ENCODE peak calls at places on chromosomes 16 and 17, in five cellular contexts. W is psoas muscle, M is substantia nigra, K is tibial artery, X is right lobe of liver. H is an unnamed sample.

GRCh38 chr17:41723801-41724475 is 10.5 kb downstream of the HAP1 start:
- DNase-seq in W (no peak), M (no peak), K (no peak), X (no peak), H (no peak)

GRCh38 chr17:72465191-72466024 is 344.6 kb downstream of the SOX9 start:
- DNase-seq in W (no peak), M (no peak), K (no peak), X (no peak), H (peak)

GRCh38 chr16:20938426-20938825 is 37.9 kb downstream of the LYRM1 start:
- DNase-seq in W (no peak), M (no peak), K (no peak), X (no peak), H (no peak)

GRCh38 chr17:70110443-70110880 is 35.4 kb downstream of the KCNJ16 start:
- DNase-seq in W (no peak), M (no peak), K (no peak), X (peak), H (no peak)

GRCh38 chr17:49515196-49515770 is 20.2 kb downstream of the NGFR start:
- DNase-seq in W (peak), M (peak), K (peak), X (peak), H (peak)

GRCh38 chr17:50297407-50297865 is 23.2 kb downstream of the TMEM92 start:
- DNase-seq in W (peak), M (peak), K (peak), X (peak), H (peak)

GRCh38 chr16:15686287-15686686 is 36.2 kb downstream of the NDE1 start:
- DNase-seq in W (no peak), M (no peak), K (no peak), X (no peak), H (no peak)

GRCh38 chr17:6893382-6894205 is 62.1 kb upstream of the TEKT1 start:
- DNase-seq in W (no peak), M (no peak), K (no peak), X (no peak), H (no peak)

GRCh38 chr17:48954300-48954755 is 9.7 kb upstream of the SNF8 start:
- DNase-seq in W (no peak), M (no peak), K (no peak), X (no peak), H (no peak)

GRCh38 chr16:80285089-80285488 is 255.7 kb upstream of the DYNLRB2 start:
- DNase-seq in W (no peak), M (no peak), K (no peak), X (no peak), H (no peak)

GRCh38 chr16:57152096-57153093 is 33.4 kb downstream of the PSME3IP1 start:
- DNase-seq in W (no peak), M (no peak), K (no peak), X (no peak), H (no peak)

GRCh38 chr16:6153901-6154300 is 1056.3 kb upstream of the EEF2KMT start:
- DNase-seq in W (no peak), M (no peak), K (no peak), X (no peak), H (no peak)

GRCh38 chr17:73681946-73682345 is 37.7 kb upstream of the SDK2 start:
- DNase-seq in W (no peak), M (no peak), K (no peak), X (no peak), H (no peak)

GRCh38 chr17:73683788-73684582 is 39.7 kb upstream of the SDK2 start:
- DNase-seq in W (no peak), M (no peak), K (no peak), X (no peak), H (no peak)

GRCh38 chr17:73678999-73679398 is 34.8 kb upstream of the SDK2 start:
- DNase-seq in W (no peak), M (no peak), K (no peak), X (no peak), H (no peak)
- H3K27ac ChIP-seq in W (no peak), M (no peak), K (no peak), X (no peak), H (no peak)

GRCh38 chr17:62780951-62781350 is 27.2 kb downstream of the MARCHF10 start:
- DNase-seq in W (no peak), M (no peak), K (no peak), X (no peak), H (no peak)

GRCh38 chr17:62781356-62781755 is 26.8 kb downstream of the MARCHF10 start:
- DNase-seq in W (no peak), M (no peak), K (no peak), X (no peak), H (no peak)

GRCh38 chr17:62780273-62780672 is 27.8 kb downstream of the MARCHF10 start:
- DNase-seq in W (peak), M (no peak), K (no peak), X (no peak), H (no peak)

GRCh38 chr17:62781826-62782225 is 26.3 kb downstream of the MARCHF10 start:
- DNase-seq in W (no peak), M (no peak), K (no peak), X (no peak), H (no peak)

DNA sequence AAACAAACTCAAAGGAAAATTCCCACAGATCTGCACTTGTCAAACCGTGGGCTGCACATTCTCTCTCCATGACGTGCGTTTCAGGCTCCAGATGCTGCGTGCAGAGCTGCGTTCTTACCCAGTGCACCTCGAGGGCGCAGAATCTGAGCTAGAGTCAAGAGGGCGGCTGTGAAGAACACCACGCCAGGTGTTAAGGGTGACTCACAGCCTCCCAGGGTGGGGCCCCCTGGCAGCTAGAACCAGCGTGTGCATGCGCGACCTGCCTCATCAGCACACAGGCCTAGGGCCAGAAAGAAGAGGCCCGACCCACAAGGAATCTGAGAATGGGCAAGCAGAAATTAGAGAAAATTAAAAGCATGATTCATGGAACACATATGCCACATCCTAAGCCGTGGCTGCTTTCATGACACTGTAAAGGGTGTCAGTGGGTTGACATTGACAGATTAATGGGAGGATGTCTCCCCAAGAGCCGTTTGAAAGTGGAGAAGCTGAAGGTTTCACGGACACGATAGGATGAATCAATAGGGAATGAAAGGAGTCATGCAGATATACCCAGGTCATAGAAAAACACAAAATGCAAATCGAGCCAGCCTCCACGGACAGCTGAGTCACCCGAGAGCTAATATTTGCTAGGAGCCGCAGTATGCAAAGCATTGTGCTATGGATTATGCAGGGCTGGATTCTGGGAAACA is 29.0 kb downstream of the MARCHF10 start:
- DNase-seq in W (no peak), M (no peak), K (no peak), X (no peak), H (peak)
- H3K27ac ChIP-seq in W (no peak), M (no peak), K (no peak), X (no peak), H (peak)

GRCh38 chr17:17168401-17168800 is 37.7 kb downstream of the PLD6 start:
- DNase-seq in W (no peak), M (no peak), K (no peak), X (no peak), H (no peak)

GRCh38 chr17:17167356-17167755 is 38.8 kb downstream of the PLD6 start:
- DNase-seq in W (peak), M (no peak), K (no peak), X (no peak), H (no peak)

GRCh38 chr17:17166446-17166845 is 39.7 kb downstream of the PLD6 start:
- DNase-seq in W (peak), M (no peak), K (no peak), X (no peak), H (no peak)

GRCh38 chr17:17169396-17169795 is 36.7 kb downstream of the PLD6 start:
- DNase-seq in W (no peak), M (no peak), K (no peak), X (peak), H (no peak)

DNA sequence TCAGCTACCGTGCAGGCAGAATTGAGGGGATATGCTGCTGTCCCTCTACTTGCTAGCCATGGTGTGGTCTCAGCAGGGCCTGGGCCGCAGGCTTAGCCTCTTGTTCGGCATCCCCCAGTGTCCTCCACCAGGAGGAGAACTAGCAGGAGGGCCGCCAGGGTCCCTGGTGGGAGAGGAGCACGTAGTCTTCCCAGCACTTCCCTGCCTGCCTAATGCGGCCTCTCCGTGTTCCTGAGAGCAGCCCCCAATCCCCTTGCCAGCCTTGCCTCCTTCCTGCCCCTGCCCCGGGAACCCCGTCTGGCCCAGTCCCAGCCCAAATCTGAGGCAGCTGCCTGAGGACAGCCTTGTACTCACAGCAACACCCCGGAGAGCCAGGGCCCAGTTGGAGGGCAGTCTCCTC is 38.1 kb downstream of the PLD6 start:
- DNase-seq in W (peak), M (no peak), K (no peak), X (no peak), H (no peak)
- H3K27ac ChIP-seq in W (no peak), M (no peak), K (no peak), X (no peak), H (no peak)

DNA sequence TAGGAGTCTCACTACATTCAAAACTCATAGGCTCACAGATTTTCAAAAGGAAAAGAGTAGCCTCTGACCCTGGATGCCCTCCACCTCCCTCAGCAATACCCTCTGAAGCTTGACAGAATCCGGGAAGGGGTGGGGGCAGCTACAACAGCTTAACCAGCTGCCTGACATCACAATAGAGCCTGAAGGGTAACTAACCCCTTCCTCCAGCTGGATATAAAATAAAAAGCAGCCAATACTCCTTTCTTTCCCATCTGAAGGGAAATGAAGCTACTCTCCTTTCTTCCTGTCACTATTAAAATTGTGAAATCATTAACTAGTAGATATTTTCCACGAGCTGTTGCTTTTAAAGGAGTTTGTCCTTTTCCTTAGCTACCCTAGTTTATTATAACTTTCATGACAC is 24.0 kb downstream of the USP31 start:
- DNase-seq in W (no peak), M (no peak), K (no peak), X (no peak), H (no peak)
- H3K27ac ChIP-seq in W (no peak), M (no peak), K (no peak), X (peak), H (peak)

GRCh38 chr17:7897773-7898172 is 9.2 kb downstream of the CHD3 start:
- DNase-seq in W (no peak), M (no peak), K (no peak), X (no peak), H (no peak)

GRCh38 chr17:7894226-7894625 is 5.6 kb downstream of the CHD3 start:
- DNase-seq in W (no peak), M (no peak), K (no peak), X (no peak), H (no peak)

GRCh38 chr17:7894866-7895265 is 6.3 kb downstream of the CHD3 start:
- DNase-seq in W (no peak), M (no peak), K (no peak), X (no peak), H (peak)

GRCh38 chr17:7893226-7893880 is 4.8 kb downstream of the CHD3 start:
- DNase-seq in W (no peak), M (no peak), K (no peak), X (no peak), H (no peak)

DNA sequence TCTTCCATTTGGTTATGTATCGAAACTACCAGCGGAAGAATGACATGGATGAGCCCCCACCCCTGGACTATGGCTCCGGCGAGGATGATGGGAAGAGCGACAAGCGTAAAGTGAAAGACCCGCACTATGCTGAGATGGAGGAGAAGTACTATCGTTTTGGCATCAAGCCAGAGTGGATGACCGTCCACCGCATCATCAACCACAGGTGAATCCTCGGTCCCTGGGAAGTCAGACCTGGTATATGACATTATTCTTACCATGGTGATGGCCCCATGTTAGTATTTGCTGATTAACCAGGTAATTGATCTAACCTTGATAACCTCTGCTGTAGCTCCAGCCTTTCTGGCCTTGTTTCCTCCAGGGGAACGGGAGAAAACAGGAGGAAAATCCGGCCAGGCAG is 8.5 kb downstream of the CHD3 start:
- DNase-seq in W (no peak), M (no peak), K (no peak), X (no peak), H (no peak)
- H3K27ac ChIP-seq in W (no peak), M (no peak), K (no peak), X (no peak), H (no peak)

GRCh38 chr17:46148247-46148646 is 45.0 kb downstream of the KANSL1 start:
- DNase-seq in W (no peak), M (no peak), K (no peak), X (no peak), H (no peak)
- H3K27ac ChIP-seq in W (no peak), M (no peak), K (no peak), X (no peak), H (no peak)

GRCh38 chr16:84718-85452 is 6.9 kb downstream of the MPG start:
- DNase-seq in W (peak), M (no peak), K (peak), X (no peak), H (no peak)

GRCh38 chr16:86483-86952 is 8.5 kb downstream of the MPG start:
- DNase-seq in W (no peak), M (no peak), K (no peak), X (no peak), H (peak)

GRCh38 chr16:83781-84615 is 6.0 kb downstream of the MPG start:
- DNase-seq in W (no peak), M (no peak), K (no peak), X (no peak), H (no peak)

GRCh38 chr16:85453-85782 is 7.4 kb downstream of the MPG start:
- DNase-seq in W (peak), M (no peak), K (no peak), X (no peak), H (no peak)

DNA sequence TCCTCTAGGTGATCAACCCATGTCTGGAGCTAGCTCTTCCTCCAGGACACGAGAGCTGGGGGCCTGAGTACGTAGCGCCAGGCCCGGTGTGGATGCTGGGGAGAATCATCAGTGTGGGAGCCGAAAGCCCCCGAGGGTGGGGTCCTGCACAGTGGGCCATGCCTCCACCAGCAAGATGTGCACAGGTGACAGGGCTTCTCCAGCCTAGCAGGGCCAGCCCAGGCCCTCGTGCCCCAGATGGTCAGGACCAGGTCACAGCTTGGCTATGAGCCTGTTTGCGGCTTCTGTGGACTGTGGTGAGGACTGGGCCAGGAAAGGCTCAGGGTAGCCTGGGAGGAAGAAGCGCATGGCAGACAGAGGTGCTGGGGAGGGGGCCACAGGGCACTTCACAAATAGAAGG is 7.8 kb downstream of the MPG start:
- DNase-seq in W (no peak), M (no peak), K (no peak), X (no peak), H (no peak)
- H3K27ac ChIP-seq in W (peak), M (no peak), K (peak), X (no peak), H (no peak)